ENCODE peak calls at places on chromosomes 7 and 10, in five cellular contexts. B is pancreas; J is sigmoid colon; C is Panc1; F is CD8-positive, alpha-beta T cell. Q is an unnamed sample.
A peak's percentile ranks its signal among the peaks of the same experiment; 100 is the strongest.

GRCh38 chr10:119441151-119441821 is 101.2 kb downstream of the RGS10 start:
- DNase-seq in B (no peak), J (peak; percentile 82), C (no peak), F (no peak), Q (no peak)

GRCh38 chr7:117790251-117790650 is 83.0 kb downstream of the CTTNBP2 start:
- DNase-seq in B (no peak), J (no peak), C (no peak), F (no peak), Q (no peak)

GRCh38 chr10:7300327-7300726 is 110.5 kb downstream of the SFMBT2 start:
- DNase-seq in B (no peak), J (no peak), C (no peak), F (no peak), Q (no peak)

GRCh38 chr7:100022621-100023020 is 7.2 kb downstream of the ZKSCAN1 start:
- DNase-seq in B (peak; percentile 85), J (no peak), C (no peak), F (no peak), Q (no peak)

GRCh38 chr7:24979470-24979862 is 512 bp downstream of the OSBPL3 start:
- DNase-seq in B (peak; percentile 67), J (peak; percentile 75), C (no peak), F (peak; percentile 80), Q (peak; percentile 74)

GRCh38 chr7:37713613-37714012 is 30.0 kb downstream of the GPR141 start:
- DNase-seq in B (no peak), J (no peak), C (no peak), F (no peak), Q (no peak)

GRCh38 chr10:34918060-34918840 is 103.2 kb upstream of the PARD3 start:
- DNase-seq in B (no peak), J (no peak), C (no peak), F (no peak), Q (no peak)

GRCh38 chr10:64637939-64638338 is 1116.7 kb downstream of the REEP3 start:
- DNase-seq in B (no peak), J (no peak), C (no peak), F (no peak), Q (no peak)

GRCh38 chr10:103678104-103678526 is 177.3 kb downstream of the SH3PXD2A start:
- DNase-seq in B (peak; percentile 59), J (peak; percentile 98), C (no peak), F (peak; percentile 95), Q (peak; percentile 91)

GRCh38 chr10:5800782-5801181 is 12.5 kb downstream of the GDI2 start:
- DNase-seq in B (no peak), J (no peak), C (no peak), F (no peak), Q (no peak)

GRCh38 chr7:11328309-11328708 is 354.6 kb downstream of the PHF14 start:
- DNase-seq in B (no peak), J (no peak), C (no peak), F (no peak), Q (no peak)

GRCh38 chr10:11260136-11260535 is 242.5 kb downstream of the CELF2 start:
- DNase-seq in B (no peak), J (no peak), C (no peak), F (no peak), Q (no peak)

GRCh38 chr10:19041176-19041575 is 7.4 kb upstream of the MALRD1 start:
- DNase-seq in B (no peak), J (no peak), C (no peak), F (no peak), Q (no peak)

GRCh38 chr7:50720295-50720694 is 62.4 kb downstream of the GRB10 start:
- DNase-seq in B (no peak), J (no peak), C (no peak), F (no peak), Q (no peak)

GRCh38 chr10:71191019-71191418 is 21.4 kb upstream of the UNC5B start:
- DNase-seq in B (no peak), J (no peak), C (no peak), F (no peak), Q (no peak)

GRCh38 chr7:47738563-47739166 is 156.8 kb upstream of the TNS3 start:
- DNase-seq in B (no peak), J (no peak), C (no peak), F (no peak), Q (no peak)

GRCh38 chr7:127629268-127629854 is 11.4 kb upstream of the PAX4 start:
- DNase-seq in B (peak; percentile 59), J (no peak), C (no peak), F (peak; percentile 28), Q (no peak)

DNA sequence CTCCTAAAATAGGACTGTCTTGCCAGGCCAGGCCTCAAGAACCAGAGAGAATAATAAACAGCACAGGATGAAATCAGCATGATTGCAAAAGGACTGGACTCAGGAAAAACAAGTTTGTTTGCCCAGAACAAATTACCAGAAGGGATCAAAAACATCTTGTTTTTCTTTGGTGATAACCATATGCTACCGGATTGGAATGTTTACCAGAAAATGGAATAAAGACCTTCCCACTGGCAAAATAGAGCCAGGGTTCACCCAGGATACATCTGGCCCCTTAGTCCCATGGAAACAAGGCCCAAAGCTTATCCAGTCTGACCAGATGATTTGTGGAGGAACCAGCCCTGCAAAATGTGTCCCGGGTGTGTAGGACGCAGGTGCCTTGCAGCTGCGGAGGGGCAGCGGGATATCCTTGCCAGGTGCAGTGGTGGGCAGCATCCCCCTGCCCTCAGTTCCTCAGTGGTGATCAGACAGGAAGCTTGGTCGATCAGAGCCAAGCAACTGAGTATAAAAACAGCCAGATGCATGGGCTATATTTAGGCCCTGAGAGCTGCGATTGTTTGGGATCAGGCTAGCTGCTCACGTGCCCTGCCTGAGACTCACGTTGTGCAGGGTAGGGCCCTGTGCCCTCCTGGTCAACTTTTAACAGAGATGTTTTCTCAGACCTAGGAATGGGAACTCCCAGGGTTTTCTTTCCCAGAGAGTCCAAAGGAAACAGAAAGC is 4.6 kb upstream of the ZNF22 start:
- DNase-seq in B (peak; percentile 66), J (peak; percentile 91), C (no peak), F (no peak), Q (no peak)
- H3K27ac ChIP-seq in B (peak overlapping the region; percentile 87), J (peak overlapping the region; percentile 97), C (no peak overlapping the region), F (no peak overlapping the region), Q (no peak overlapping the region)

DNA sequence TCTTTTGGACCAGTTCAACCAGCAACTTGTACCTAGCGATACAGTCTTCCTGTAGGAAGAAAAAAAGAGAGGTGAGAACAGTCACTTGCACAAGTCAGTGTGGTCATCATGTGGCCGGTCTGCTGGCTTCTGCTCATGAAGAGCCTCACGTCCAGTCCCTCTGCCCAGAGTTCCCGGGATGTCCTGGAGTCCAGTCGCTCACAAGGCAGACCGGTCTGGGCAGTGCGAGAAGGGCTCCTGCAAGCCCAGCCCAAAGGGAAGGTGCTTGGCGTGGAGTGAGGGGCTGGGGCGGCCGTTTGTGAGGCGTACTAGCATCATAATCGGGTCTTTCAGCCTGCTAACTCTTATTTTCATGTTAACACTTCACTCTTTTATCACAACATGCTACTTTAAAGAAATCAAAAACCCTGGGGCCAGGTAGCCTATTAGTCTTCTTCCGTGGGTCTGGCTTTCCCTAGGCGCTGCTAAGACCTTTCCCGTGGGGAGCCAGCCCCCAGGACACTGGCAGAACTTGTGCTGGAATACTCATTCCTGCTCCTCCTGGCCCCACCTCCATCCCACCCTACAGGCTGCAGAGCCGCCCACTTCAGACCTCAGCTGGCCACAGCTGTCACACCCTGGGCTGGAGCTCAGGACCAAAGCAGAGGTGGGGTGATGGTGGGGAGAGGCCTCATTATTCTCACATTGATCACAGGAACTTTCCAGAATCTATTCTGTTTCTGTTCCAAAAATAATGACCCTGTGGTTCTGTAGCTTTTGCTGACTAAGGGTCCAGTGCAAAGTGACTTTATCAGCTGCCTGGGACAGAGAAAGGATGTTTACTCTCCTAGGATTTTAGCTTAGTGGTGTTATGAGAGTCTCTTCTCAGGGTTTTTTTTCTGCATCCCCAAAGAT is 222.9 kb downstream of the MLLT10 start:
- DNase-seq in B (no peak), J (no peak), C (no peak), F (no peak), Q (no peak)
- H3K4me1 ChIP-seq in B (no peaks in the 10 kb centered on the region), J (no peaks in the 10 kb centered on the region), C (no peaks in the 10 kb centered on the region), F (no peaks in the 10 kb centered on the region), Q (no peaks in the 10 kb centered on the region)

DNA sequence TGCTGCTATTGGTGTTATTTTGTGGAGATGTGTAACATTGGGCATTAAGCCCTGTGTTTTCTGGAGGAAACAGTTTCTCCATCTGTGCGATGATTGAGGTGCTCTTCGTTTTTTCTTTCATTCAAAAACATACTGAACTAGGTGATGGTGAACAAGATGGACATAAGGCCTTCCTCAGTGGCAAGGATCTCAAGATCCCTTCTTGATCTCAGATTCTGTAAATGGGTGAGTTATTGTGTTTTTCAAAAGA is 759 bp upstream of the ELAPOR2 start:
- DNase-seq in B (no peak), J (no peak), C (no peak), F (no peak), Q (no peak)
- H3K4me3 ChIP-seq in B (no peak overlapping the region), J (peak overlapping the region; percentile 81), C (peak overlapping the region; percentile 61), F (peak overlapping the region; percentile 43), Q (peak overlapping the region; percentile 59)

GRCh38 chr7:151017370-151017952 is 6.8 kb downstream of the ATG9B start:
- DNase-seq in B (no peak), J (no peak), C (no peak), F (no peak), Q (no peak)
- H3K27ac ChIP-seq in B (no peak overlapping the region), J (no peak overlapping the region), C (no peak overlapping the region), F (peak overlapping the region; percentile 27), Q (peak overlapping the region; percentile 10)

DNA sequence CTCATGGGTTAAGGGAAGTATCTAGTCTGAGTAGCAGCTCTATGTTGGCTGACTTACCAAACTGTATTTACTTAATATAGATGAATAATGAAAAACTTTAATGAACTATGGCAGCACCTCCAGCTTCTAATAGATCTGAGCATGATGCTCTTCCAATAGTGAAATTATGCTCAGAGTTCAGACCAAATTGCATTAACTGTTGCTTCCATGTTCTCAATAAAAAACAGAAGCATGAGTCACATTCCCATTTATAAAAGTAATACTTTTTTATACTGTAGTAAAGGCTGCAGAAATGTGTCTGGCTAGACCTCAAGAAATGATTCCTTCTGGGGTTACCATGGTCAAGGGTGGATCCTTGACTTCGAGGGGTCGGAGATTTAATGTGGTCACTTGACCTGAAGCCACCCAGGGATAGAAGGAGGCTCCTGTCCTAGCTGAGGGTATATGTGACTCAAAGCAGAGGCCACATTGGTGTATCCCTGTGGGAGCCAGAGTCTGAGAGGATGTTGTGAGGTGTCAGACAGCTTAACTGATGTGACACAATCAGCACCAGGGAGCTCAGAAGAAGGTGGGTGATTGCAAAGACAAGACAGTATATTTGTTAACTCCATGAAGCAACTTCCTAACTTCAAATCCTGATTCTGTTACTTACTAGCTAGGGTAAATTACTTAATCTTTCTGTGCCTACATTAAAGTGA is 19.8 kb upstream of the PLCE1 start:
- DNase-seq in B (no peak), J (no peak), C (no peak), F (no peak), Q (no peak)
- H3K4me1 ChIP-seq in B (no peaks in the 10 kb centered on the region), J (no peaks in the 10 kb centered on the region), C (no peaks in the 10 kb centered on the region), F (no peaks in the 10 kb centered on the region), Q (no peaks in the 10 kb centered on the region)

DNA sequence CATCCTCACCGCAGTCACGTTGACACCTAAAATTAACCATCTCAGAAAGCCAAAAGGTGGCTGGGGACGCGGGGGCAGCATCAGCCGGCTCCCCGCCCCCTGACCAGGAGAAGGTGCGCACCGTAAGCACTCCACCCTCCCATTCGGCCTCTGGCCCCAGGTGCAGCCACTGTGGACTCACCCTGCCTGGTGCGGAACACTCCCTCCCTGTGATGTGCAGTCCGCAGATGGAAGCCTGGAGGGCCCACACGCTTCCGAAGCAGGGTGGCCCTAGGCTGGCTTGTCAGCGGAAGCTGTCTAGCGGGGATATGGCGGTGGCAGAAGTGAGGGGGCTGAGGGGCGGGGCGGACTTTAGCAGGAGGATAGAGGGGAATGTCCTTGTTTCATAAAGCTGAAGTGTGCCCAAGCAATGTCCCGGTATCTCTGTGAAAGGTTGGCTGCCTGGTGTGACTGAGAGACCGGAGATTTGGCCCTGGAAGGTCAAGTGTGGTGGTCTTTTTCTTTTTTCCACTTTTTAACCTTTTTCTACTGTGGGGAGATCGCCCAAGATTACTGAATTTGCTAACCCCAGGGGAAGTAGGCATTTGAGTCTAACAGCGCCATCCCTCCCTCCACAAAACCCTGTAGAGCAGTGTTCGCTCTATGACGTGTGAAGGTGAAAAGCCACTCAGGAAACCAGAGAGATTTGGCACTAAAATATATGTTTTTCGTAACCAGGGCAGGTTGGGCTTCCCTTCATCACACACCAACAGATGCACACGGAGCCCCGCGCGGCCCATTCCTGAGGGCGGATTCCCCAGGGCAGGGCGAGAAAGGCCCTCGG is 74.7 kb downstream of the CXCL12 start:
- DNase-seq in B (no peak), J (no peak), C (no peak), F (no peak), Q (no peak)
- H3K4me3 ChIP-seq in B (peak overlapping the region; percentile 29), J (peak overlapping the region; percentile 36), C (no peak overlapping the region), F (peak overlapping the region; percentile 28), Q (no peak overlapping the region)

Q was measured in effector memory CD4-positive, alpha-beta T cell.